ENCODE peak calls at places on chromosomes 7 and 10, in four cellular contexts. X is IMR-90, F is prostate gland, C is stomach. H is an unnamed sample.

GRCh38 chr10:100890696-100891271 is 22.0 kb upstream of the SLF2 start:
- DNase-seq in X (peak; percentile 98), F (no peak), C (no peak), H (no peak)

GRCh38 chr7:151833691-151834090 is 43.2 kb downstream of the PRKAG2 start:
- DNase-seq in X (no peak), F (no peak), C (no peak), H (no peak)

GRCh38 chr7:80053098-80053497 is 81.5 kb upstream of the GNAI1 start:
- DNase-seq in X (no peak), F (no peak), C (no peak), H (peak; percentile 54)

GRCh38 chr7:43201912-43202311 is 89.5 kb downstream of the HECW1 start:
- DNase-seq in X (peak; percentile 77), F (no peak), C (no peak), H (no peak)

GRCh38 chr10:114634607-114634974 is 23.5 kb downstream of the ABLIM1 start:
- DNase-seq in X (peak; percentile 93), F (peak; percentile 24), C (no peak), H (peak; percentile 65)

GRCh38 chr7:125126376-125126775 is 196.8 kb upstream of the POT1 start:
- DNase-seq in X (no peak), F (no peak), C (no peak), H (no peak)

GRCh38 chr7:33933611-33934281 is 28.4 kb downstream of the BMPER start:
- DNase-seq in X (peak; percentile 92), F (no peak), C (no peak), H (no peak)

GRCh38 chr10:12194752-12195271 is 879 bp downstream of the NUDT5 start:
- DNase-seq in X (peak; percentile 31), F (peak; percentile 28), C (peak; percentile 35), H (peak; percentile 16)

GRCh38 chr10:130740166-130740565 is 571.4 kb downstream of the TCERG1L start:
- DNase-seq in X (no peak), F (no peak), C (peak; percentile 20), H (no peak)

GRCh38 chr10:122877264-122877663 is 2.1 kb downstream of the FAM24B start:
- DNase-seq in X (no peak), F (no peak), C (no peak), H (no peak)

GRCh38 chr7:12322287-12322902 is 81.3 kb downstream of the VWDE start:
- DNase-seq in X (peak; percentile 38), F (no peak), C (no peak), H (no peak)

GRCh38 chr7:93948106-93948505 is 26.6 kb downstream of the GNG11 start:
- DNase-seq in X (peak; percentile 76), F (no peak), C (no peak), H (no peak)

GRCh38 chr7:145959981-145960380 is 156.6 kb upstream of the CNTNAP2 start:
- DNase-seq in X (no peak), F (no peak), C (no peak), H (no peak)

GRCh38 chr7:32116436-32116835 is 46.2 kb upstream of the PDE1C start:
- DNase-seq in X (no peak), F (no peak), C (no peak), H (no peak)

GRCh38 chr10:47026301-47027107 is 115.3 kb downstream of the PTPN20 start:
- DNase-seq in X (no peak), F (no peak), C (peak; percentile 23), H (peak; percentile 1)

GRCh38 chr7:155815332-155816191 is 3.3 kb upstream of the SHH start:
- DNase-seq in X (peak; percentile 43), F (peak; percentile 64), C (peak; percentile 76), H (peak; percentile 54)

GRCh38 chr7:155878250-155878649 is 66.0 kb upstream of the SHH start:
- DNase-seq in X (no peak), F (no peak), C (no peak), H (no peak)

GRCh38 chr7:11858668-11859302 is 26.8 kb upstream of the THSD7A start:
- DNase-seq in X (no peak), F (no peak), C (no peak), H (no peak)

GRCh38 chr7:52168085-52168484 is 851.5 kb upstream of the COBL start:
- DNase-seq in X (no peak), F (no peak), C (no peak), H (no peak)

GRCh38 chr10:97822261-97822687 is 27.4 kb upstream of the GOLGA7B start:
- DNase-seq in X (no peak), F (no peak), C (no peak), H (peak; percentile 40)

GRCh38 chr7:32158076-32158475 is 87.9 kb upstream of the PDE1C start:
- DNase-seq in X (no peak), F (no peak), C (no peak), H (no peak)

GRCh38 chr10:68543004-68543918 is 15.9 kb upstream of the SLC25A16 start:
- DNase-seq in X (peak; percentile 84), F (no peak), C (no peak), H (no peak)

GRCh38 chr7:101900103-101900502 is 82.7 kb downstream of the CUX1 start:
- DNase-seq in X (no peak), F (peak; percentile 81), C (no peak), H (no peak)

GRCh38 chr10:87861566-87861952 is 1.8 kb downstream of the KLLN start:
- DNase-seq in X (peak; percentile 89), F (peak; percentile 91), C (peak; percentile 88), H (peak; percentile 94)

GRCh38 chr10:90621577-90621976 is 236.3 kb downstream of the HTR7 start:
- DNase-seq in X (peak; percentile 2), F (no peak), C (no peak), H (no peak)

GRCh38 chr7:131687296-131687695 is 130.9 kb upstream of the PODXL start:
- DNase-seq in X (no peak), F (no peak), C (no peak), H (no peak)

GRCh38 chr7:1016577-1017531 is 27.5 kb upstream of the GPR146 start:
- DNase-seq in X (no peak), F (no peak), C (no peak), H (no peak)

GRCh38 chr7:96093435-96093834 is 228.5 kb downstream of the SLC25A13 start:
- DNase-seq in X (peak; percentile 91), F (no peak), C (no peak), H (no peak)

GRCh38 chr10:3455385-3456334 is 283.1 kb upstream of the PITRM1 start:
- DNase-seq in X (peak; percentile 19), F (no peak), C (no peak), H (no peak)

GRCh38 chr7:143285454-143285756 is 647 bp downstream of the TMEM139 start:
- DNase-seq in X (no peak), F (no peak), C (no peak), H (no peak)

GRCh38 chr10:112343056-112343806 is 30.7 kb upstream of the ACSL5 start:
- DNase-seq in X (no peak), F (no peak), C (no peak), H (no peak)

GRCh38 chr10:71396084-71396713 is 521 bp upstream of the CDH23 start:
- DNase-seq in X (no peak), F (peak; percentile 52), C (peak; percentile 40), H (peak; percentile 65)

GRCh38 chr10:86960863-86961434 is 2.5 kb downstream of the SNCG start:
- DNase-seq in X (no peak), F (no peak), C (no peak), H (no peak)

GRCh38 chr10:101968286-101968685 is 87.7 kb downstream of the ARMH3 start:
- DNase-seq in X (no peak), F (no peak), C (no peak), H (no peak)
- TF ChIP-seq POLR2A in X (no peak), F (no peak), C (no peak), H (no peak)

GRCh38 chr7:128842674-128843641 is 12.8 kb downstream of the FLNC start:
- DNase-seq in X (no peak), F (no peak), C (no peak), H (no peak)
- H3K27ac ChIP-seq in X (no peak overlapping the region), F (no peak overlapping the region), C (no peak overlapping the region), H (no peak overlapping the region)

DNA sequence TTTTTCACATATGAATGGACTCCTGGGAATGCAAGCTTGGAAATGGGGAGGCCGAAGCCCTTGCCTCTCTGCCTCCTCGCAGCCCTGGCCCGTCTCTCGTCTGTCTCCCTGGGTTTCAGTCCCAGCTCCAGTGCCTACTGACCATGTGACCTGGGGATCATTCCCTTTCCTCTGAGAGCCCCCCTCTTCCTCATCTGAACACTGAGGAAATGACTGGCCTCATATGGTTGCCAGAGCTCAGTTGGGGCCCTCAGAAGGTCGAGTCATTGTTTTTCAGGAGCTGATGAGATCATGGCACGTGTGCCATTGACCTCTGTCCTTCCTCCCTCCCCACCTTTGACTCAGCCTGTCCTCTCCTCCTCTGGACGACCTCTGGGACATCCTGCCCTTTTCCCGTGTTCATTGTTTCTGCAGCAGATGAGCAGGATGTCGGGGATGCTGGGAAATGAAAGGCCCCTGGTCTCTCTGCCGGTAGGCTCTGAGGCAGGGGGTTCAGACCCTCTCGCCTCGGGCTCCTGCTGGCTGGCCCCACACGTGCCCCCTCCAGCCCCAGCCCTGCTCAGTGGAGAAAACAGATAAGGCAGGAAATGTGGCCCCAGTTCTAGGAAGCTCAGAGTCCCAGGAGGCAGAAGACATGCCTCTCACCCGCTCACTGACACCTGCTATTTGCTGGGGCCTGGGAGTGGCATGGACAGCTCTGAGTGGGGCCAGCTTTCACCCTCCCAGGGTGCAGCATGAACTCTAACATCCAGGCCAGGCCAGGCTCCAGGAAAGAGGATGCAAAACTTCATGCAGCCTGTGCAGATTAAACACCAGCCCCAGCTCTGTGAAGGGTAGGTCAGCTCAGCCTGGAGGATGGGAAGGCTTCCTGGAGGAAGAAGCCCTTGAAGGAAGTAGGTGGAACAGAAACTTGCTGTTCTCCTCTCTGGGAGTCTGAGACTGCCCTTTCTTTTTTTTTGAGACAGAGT is 8.3 kb upstream of the PPP1R35 start:
- DNase-seq in X (peak; percentile 74), F (no peak), C (no peak), H (no peak)
- TF ChIP-seq POLR2A in X (no peak), F (no peak), C (no peak), H (no peak)

GRCh38 chr7:137874390-137874789 is 27.6 kb upstream of the DGKI start:
- DNase-seq in X (peak; percentile 91), F (no peak), C (no peak), H (no peak)
- H3K27ac ChIP-seq in X (peak overlapping the region; percentile 31), F (no peak overlapping the region), C (no peak overlapping the region), H (no peak overlapping the region)

DNA sequence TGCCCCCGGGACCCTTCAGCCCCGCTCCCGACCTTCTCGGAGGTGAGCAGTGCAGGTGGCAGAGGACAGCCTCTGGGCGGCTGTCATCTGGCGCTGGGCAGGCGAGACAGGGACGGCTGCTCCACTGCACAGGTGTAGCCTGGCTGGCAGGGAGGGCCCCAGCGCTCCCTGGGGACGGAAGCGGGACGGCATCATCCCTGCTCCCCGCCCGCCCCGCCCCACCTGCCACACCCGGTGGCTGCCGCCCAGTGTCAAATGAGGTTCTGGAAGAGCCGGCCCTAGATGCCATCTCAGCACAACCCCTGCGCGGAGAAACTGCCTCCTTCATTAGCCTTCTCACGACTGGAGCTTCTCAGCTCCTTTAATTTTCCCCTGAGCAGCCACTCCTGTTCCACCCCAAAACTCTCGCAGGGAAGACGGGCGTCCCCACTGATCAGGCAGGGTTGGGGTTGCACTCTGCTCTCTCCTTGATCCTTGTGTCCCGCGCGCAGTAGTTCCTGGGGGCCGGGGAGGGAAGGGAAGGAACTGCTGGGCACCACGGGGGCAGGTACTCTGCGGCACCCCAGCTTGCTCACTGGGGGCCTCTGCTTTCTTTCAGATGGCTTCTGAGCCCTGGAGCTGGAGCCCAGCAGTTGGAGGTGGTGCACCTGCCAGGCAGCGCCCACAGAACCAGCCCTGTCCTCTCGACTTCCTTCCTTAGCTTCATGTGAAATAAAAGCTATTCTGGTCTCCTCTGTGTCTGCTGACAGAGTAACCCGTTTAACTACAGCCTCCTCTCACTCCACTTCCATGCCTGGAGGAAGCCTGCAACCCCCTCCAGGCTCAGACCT is 12.0 kb downstream of the PLAC9 start:
- DNase-seq in X (no peak), F (peak; percentile 43), C (peak; percentile 44), H (no peak)
- TF ChIP-seq POLR2A in X (no peak), F (no peak), C (no peak), H (no peak)

GRCh38 chr7:5501465-5501864 is 77.8 kb upstream of the TNRC18 start:
- DNase-seq in X (no peak), F (no peak), C (no peak), H (no peak)
- H3K27ac ChIP-seq in X (no peak overlapping the region), F (no peak overlapping the region), C (no peak overlapping the region), H (no peak overlapping the region)